ENCODE peak calls at places on chromosomes 2 and 18, in eight cellular contexts. R is mucosa of gallbladder; W is COR-L47; Y is DND-41; O is astrocyte; K is endodermal cell; G is posterior cingulate gyrus; X is stimulated activated CD4-positive, alpha-beta T cell treated with anti-CD3 and anti-CD28 coated beads, Interleukin-2, amount 100 ng/mL, for 24 hours. L is an unnamed sample.

GRCh38 chr18:25229080-25229479 is 122.9 kb downstream of the ZNF521 start:
- DNase-seq in X (no peak), R (peak), K (no peak), G (no peak), Y (no peak), O (peak), W (peak), L (no peak)

GRCh38 chr2:130839011-130839780 is 2.5 kb downstream of the ARHGEF4 start:
- DNase-seq in W (no peak), Y (no peak), O (no peak), X (no peak), K (no peak), R (no peak), G (peak), L (no peak)

GRCh38 chr2:12211326-12212170 is 465.1 kb downstream of the LPIN1 start:
- DNase-seq in G (no peak), X (no peak), R (no peak), Y (no peak), W (peak), O (no peak), K (no peak), L (no peak)

GRCh38 chr18:21264651-21265050 is 22.6 kb downstream of the GREB1L start:
- DNase-seq in O (peak), X (no peak), W (peak), Y (no peak), R (peak), K (no peak), G (no peak), L (no peak)

GRCh38 chr2:122804494-122804893 is 1049.0 kb downstream of the TSN start:
- DNase-seq in O (no peak), K (no peak), X (no peak), R (no peak), G (no peak), Y (no peak), W (no peak), L (no peak)

GRCh38 chr2:185372188-185372587 is 366.4 kb upstream of the FSIP2 start:
- DNase-seq in O (peak), K (no peak), W (no peak), X (no peak), Y (no peak), G (no peak), R (no peak), L (no peak)

GRCh38 chr2:226835420-226835795 is 446 bp upstream of the RHBDD1 start:
- DNase-seq in Y (no peak), G (no peak), W (peak), X (no peak), K (peak), R (peak), O (no peak), L (no peak)

GRCh38 chr2:76930076-76930734 is 592.0 kb downstream of the LRRTM4 start:
- DNase-seq in G (no peak), X (no peak), Y (no peak), W (no peak), K (no peak), R (no peak), O (no peak), L (no peak)

GRCh38 chr2:98444436-98445166 is at the start of gene INPP4A:
- DNase-seq in R (peak), Y (peak), K (peak), X (peak), O (no peak), G (peak), W (peak), L (peak)

GRCh38 chr2:121036226-121036692 is 248.7 kb downstream of the TFCP2L1 start:
- DNase-seq in W (peak), R (no peak), X (no peak), K (peak), O (no peak), G (no peak), Y (no peak), L (peak)

GRCh38 chr2:54298511-54298910 is 42.5 kb upstream of the TSPYL6 start:
- DNase-seq in G (no peak), K (no peak), O (no peak), R (no peak), X (no peak), Y (no peak), W (no peak), L (no peak)

GRCh38 chr2:136917281-136917680 is 151.9 kb downstream of the THSD7B start:
- DNase-seq in R (no peak), O (no peak), W (no peak), K (peak), X (no peak), Y (no peak), G (no peak), L (no peak)

GRCh38 chr18:47975701-47976100 is 45.2 kb upstream of the SMAD2 start:
- DNase-seq in R (no peak), X (no peak), Y (no peak), W (no peak), K (no peak), O (no peak), G (no peak), L (no peak)

GRCh38 chr2:237474511-237474911 is 12.5 kb upstream of the MLPH start:
- DNase-seq in X (no peak), O (no peak), W (no peak), K (no peak), Y (no peak), R (no peak), G (no peak), L (no peak)

GRCh38 chr2:158936978-158937377 is 31.5 kb upstream of the TANC1 start:
- DNase-seq in O (peak), Y (no peak), R (no peak), G (no peak), W (no peak), X (no peak), K (no peak), L (no peak)

GRCh38 chr2:235160281-235160805 is 208.5 kb downstream of the SH3BP4 start:
- DNase-seq in R (no peak), K (no peak), W (no peak), O (no peak), Y (no peak), G (no peak), X (no peak), L (no peak)

GRCh38 chr2:181944914-181945291 is 40.8 kb upstream of the PPP1R1C start:
- DNase-seq in Y (no peak), K (no peak), O (no peak), R (no peak), G (no peak), W (no peak), X (no peak), L (no peak)

GRCh38 chr2:49914281-49914680 is 760.0 kb upstream of the FSHR start:
- DNase-seq in Y (no peak), G (no peak), K (no peak), O (peak), W (no peak), R (no peak), X (no peak), L (no peak)

GRCh38 chr2:11863103-11863502 is 116.7 kb downstream of the LPIN1 start:
- DNase-seq in O (no peak), Y (peak), X (no peak), K (no peak), G (peak), R (no peak), W (no peak), L (no peak)

GRCh38 chr2:121501554-121501953 is 29.1 kb upstream of the RNU4ATAC start:
- DNase-seq in W (no peak), K (no peak), G (no peak), Y (no peak), O (peak), R (no peak), X (no peak), L (no peak)

GRCh38 chr2:9800975-9801723 is 42.1 kb upstream of the TAF1B start:
- DNase-seq in R (no peak), G (no peak), K (peak), O (peak), W (no peak), Y (no peak), X (peak), L (no peak)

GRCh38 chr2:40512246-40512645 is 60.4 kb upstream of the SLC8A1 start:
- DNase-seq in X (no peak), W (no peak), R (no peak), K (peak), O (no peak), Y (no peak), G (no peak), L (no peak)

GRCh38 chr18:42706618-42707017 is 408.9 kb downstream of the RIT2 start:
- DNase-seq in Y (peak), G (no peak), R (peak), O (no peak), X (no peak), W (peak), K (peak), L (peak)

GRCh38 chr2:9668686-9669338 is 38.0 kb upstream of the YWHAQ start:
- DNase-seq in O (no peak), W (peak), Y (no peak), R (no peak), G (no peak), K (no peak), X (no peak), L (peak)

GRCh38 chr2:112481528-112482228 is at the start of gene TTL:
- DNase-seq in X (peak), R (peak), K (peak), W (peak), O (peak), G (peak), Y (peak), L (peak)

GRCh38 chr2:208020253-208020652 is 5.1 kb downstream of the PLEKHM3 start:
- DNase-seq in Y (no peak), K (no peak), G (no peak), W (no peak), O (no peak), R (no peak), X (no peak), L (no peak)

GRCh38 chr18:75293591-75293990 is 83.0 kb downstream of the TSHZ1 start:
- DNase-seq in G (no peak), W (no peak), O (peak), Y (no peak), X (no peak), R (no peak), K (no peak), L (no peak)

GRCh38 chr18:58132595-58133191 is 88.7 kb downstream of the NEDD4L start:
- DNase-seq in G (no peak), X (no peak), K (no peak), Y (no peak), R (no peak), O (no peak), W (no peak), L (no peak)